ENCODE peak calls at places on chromosomes 4 and X, in ten cellular contexts. N, D, B, G, U, R, L, S, K and E are unnamed samples.
A peak's percentile ranks its signal among the peaks of the same experiment; 100 is the strongest.

GRCh38 chr4:42906906-42907774 is 14.6 kb downstream of the GRXCR1 start:
- DNase-seq in K (no peak), N (no peak), G (no peak), R (no peak), U (peak; percentile 43), B (no peak), D (no peak), S (peak; percentile 43), L (peak; percentile 7), E (no peak)

GRCh38 chr4:119643306-119644042 is 14.9 kb upstream of the PDE5A start:
- DNase-seq in R (no peak), U (no peak), N (no peak), K (no peak), S (no peak), L (no peak), G (no peak), B (no peak), D (no peak), E (no peak)

GRCh38 chrX:9597361-9598035 is 132.6 kb downstream of the TBL1X start:
- DNase-seq in U (no peak), N (no peak), L (no peak), B (no peak), G (no peak), R (peak; percentile 44), D (no peak), S (no peak), K (no peak), E (no peak)

GRCh38 chrX:136619889-136620505 is 28.0 kb upstream of the CD40LG start:
- DNase-seq in S (no peak), L (no peak), D (no peak), N (no peak), R (no peak), B (no peak), G (peak; percentile 45), U (no peak), K (no peak), E (no peak)

GRCh38 chr4:105637409-105638258 is 70.9 kb downstream of the INTS12 start:
- DNase-seq in D (peak; percentile 74), L (peak; percentile 60), R (no peak), K (no peak), N (peak; percentile 65), G (no peak), S (no peak), B (no peak), U (peak; percentile 31), E (peak; percentile 77)

GRCh38 chr4:153507679-153508073 is 41.5 kb downstream of the TMEM131L start:
- DNase-seq in B (no peak), S (no peak), D (no peak), U (no peak), K (no peak), N (no peak), G (no peak), R (no peak), L (no peak), E (no peak)

GRCh38 chr4:83664741-83665140 is 128.8 kb downstream of the GPAT3 start:
- DNase-seq in D (no peak), G (no peak), U (no peak), R (no peak), N (no peak), S (no peak), B (no peak), L (no peak), K (no peak), E (no peak)

GRCh38 chr4:75194180-75194579 is 261.3 kb downstream of the PARM1 start:
- DNase-seq in L (no peak), U (no peak), K (no peak), R (no peak), D (no peak), N (no peak), G (no peak), B (no peak), S (no peak), E (no peak)

GRCh38 chrX:262391-262909 is 18.7 kb upstream of the PLCXD1 start:
- DNase-seq in U (no peak), L (no peak), G (no peak), N (no peak), D (no peak), K (no peak), B (no peak), R (no peak), S (no peak), E (no peak)

GRCh38 chrX:10199212-10199611 is 42.4 kb downstream of the CLCN4 start:
- DNase-seq in R (peak; percentile 11), N (peak; percentile 78), S (no peak), B (no peak), D (peak; percentile 29), L (no peak), G (no peak), U (no peak), K (no peak), E (no peak)

GRCh38 chr4:47686294-47686872 is 151.5 kb downstream of the CORIN start:
- DNase-seq in L (peak; percentile 32), B (peak; percentile 34), G (peak; percentile 74), R (peak; percentile 44), N (peak; percentile 56), K (peak; percentile 74), U (peak; percentile 8), D (peak; percentile 48), S (peak; percentile 24), E (no peak)

GRCh38 chr4:7808752-7809151 is 130.9 kb downstream of the AFAP1 start:
- DNase-seq in N (peak; percentile 85), B (no peak), U (no peak), K (no peak), L (peak; percentile 77), R (no peak), S (peak; percentile 16), G (no peak), D (no peak), E (peak; percentile 18)

GRCh38 chr4:169311643-169312365 is 41.0 kb upstream of the SH3RF1 start:
- DNase-seq in U (peak; percentile 43), G (no peak), R (peak; percentile 54), K (peak; percentile 59), N (peak; percentile 81), D (no peak), S (peak; percentile 45), L (peak; percentile 47), B (no peak), E (no peak)

GRCh38 chrX:68532828-68533227 is 34.0 kb downstream of the YIPF6 start:
- DNase-seq in R (no peak), U (no peak), G (no peak), L (no peak), S (no peak), B (no peak), K (no peak), N (peak; percentile 3), D (no peak), E (no peak)

GRCh38 chr4:42594880-42595279 is 62.0 kb downstream of the ATP8A1 start:
- DNase-seq in U (peak; percentile 23), S (no peak), N (no peak), D (no peak), B (no peak), K (no peak), R (no peak), G (no peak), L (no peak), E (no peak)